ENCODE peak calls at places on chromosomes 4 and X, in four cellular contexts. H is iPS DF 6.9, N is hepatocyte, I is GM23248. J is an unnamed sample. For H3K4me1, the result is how much of the 10 kb centered on the place peaks cover.

GRCh38 chr4:155509619-155510018 is 132.9 kb upstream of the MAP9 start:
- DNase-seq in H (no peak), I (peak), N (no peak), J (no peak)

GRCh38 chrX:22278375-22278774 is 5.7 kb downstream of the CBLL2 start:
- DNase-seq in N (no peak), H (peak), I (no peak), J (no peak)

GRCh38 chr4:132587626-132588025 is 561.5 kb upstream of the PCDH10 start:
- DNase-seq in H (no peak), N (no peak), I (no peak), J (no peak)

GRCh38 chr4:173214661-173215060 is 46.0 kb downstream of the GALNT7 start:
- DNase-seq in N (no peak), H (no peak), I (no peak), J (no peak)

GRCh38 chr4:101419324-101420135 is 72.2 kb upstream of the PPP3CA start:
- DNase-seq in H (no peak), I (no peak), N (peak), J (no peak)

GRCh38 chr4:93394488-93395185 is 433.9 kb upstream of the ATOH1 start:
- DNase-seq in I (peak), N (no peak), H (no peak), J (no peak)

GRCh38 chrX:153777261-153778090 is 3.4 kb upstream of the SRPK3 start:
- DNase-seq in I (no peak), H (no peak), N (no peak), J (peak)

GRCh38 chr4:3190549-3190948 is 58.4 kb upstream of the MSANTD1 start:
- DNase-seq in N (no peak), I (no peak), H (no peak), J (no peak)

GRCh38 chr4:43330288-43330687 is 437.8 kb downstream of the GRXCR1 start:
- DNase-seq in I (peak), N (no peak), H (no peak), J (peak)

GRCh38 chrX:116232833-116233232 is 62.3 kb downstream of the AGTR2 start:
- DNase-seq in H (no peak), N (peak), I (peak), J (peak)

GRCh38 chr4:85170241-85170640 is 203.8 kb upstream of the WDFY3 start:
- DNase-seq in H (no peak), I (no peak), N (no peak), J (no peak)

GRCh38 chr4:113760852-113761681 is 471 bp downstream of the CAMK2D start:
- DNase-seq in H (no peak), I (peak), N (peak), J (peak)

GRCh38 chrX:23554304-23554703 is 113.0 kb upstream of the PRDX4 start:
- DNase-seq in N (peak), I (peak), H (no peak), J (peak)

GRCh38 chr4:81631958-81632439 is 160.3 kb upstream of the RASGEF1B start:
- DNase-seq in I (peak), H (no peak), N (peak), J (no peak)

GRCh38 chr4:155906554-155907247 is 3.2 kb downstream of the TDO2 start:
- DNase-seq in H (no peak), I (peak), N (peak), J (peak)

GRCh38 chrX:153874366-153875125 is 11.4 kb downstream of the L1CAM start:
- DNase-seq in I (no peak), N (no peak), H (no peak), J (peak)

GRCh38 chr4:69617083-69617694 is 22.3 kb downstream of the UGT2A2 start:
- DNase-seq in N (peak), H (peak), I (peak), J (no peak)

GRCh38 chrX:30280428-30280827 is 28.8 kb downstream of the NR0B1 start:
- DNase-seq in I (no peak), H (no peak), N (no peak), J (no peak)

GRCh38 chr4:86432552-86433134 is 72.8 kb upstream of the MAPK10 start:
- DNase-seq in N (no peak), I (no peak), H (no peak), J (no peak)

GRCh38 chr4:67380154-67380553 is 165.1 kb downstream of the CENPC start:
- DNase-seq in H (no peak), N (no peak), I (no peak), J (no peak)

GRCh38 chr4:15365641-15366040 is 62.2 kb upstream of the C1QTNF7 start:
- DNase-seq in H (no peak), N (no peak), I (no peak), J (no peak)

GRCh38 chr4:42282081-42282901 is 115.0 kb upstream of the SHISA3 start:
- DNase-seq in N (peak), I (peak), H (no peak), J (peak)

GRCh38 chr4:20944451-20944850 is 244.2 kb downstream of the PACRGL start:
- DNase-seq in I (no peak), H (no peak), N (no peak), J (no peak)

GRCh38 chr4:167903291-167903721 is 189.0 kb upstream of the ANXA10 start:
- DNase-seq in H (no peak), I (peak), N (no peak), J (peak)

GRCh38 chr4:153248641-153249198 is 44.5 kb downstream of the TRIM2 start:
- DNase-seq in H (no peak), I (no peak), N (no peak), J (no peak)

GRCh38 chrX:56792270-56793111 is 63.4 kb downstream of the NBDY start:
- DNase-seq in I (no peak), H (no peak), N (no peak), J (no peak)

GRCh38 chrX:103063191-103063845 is 653 bp downstream of the BEX1 start:
- DNase-seq in I (peak), N (peak), H (no peak), J (no peak)
- H3K4me3 ChIP-seq in I (peak), N (peak), H (peak), J (peak)

DNA sequence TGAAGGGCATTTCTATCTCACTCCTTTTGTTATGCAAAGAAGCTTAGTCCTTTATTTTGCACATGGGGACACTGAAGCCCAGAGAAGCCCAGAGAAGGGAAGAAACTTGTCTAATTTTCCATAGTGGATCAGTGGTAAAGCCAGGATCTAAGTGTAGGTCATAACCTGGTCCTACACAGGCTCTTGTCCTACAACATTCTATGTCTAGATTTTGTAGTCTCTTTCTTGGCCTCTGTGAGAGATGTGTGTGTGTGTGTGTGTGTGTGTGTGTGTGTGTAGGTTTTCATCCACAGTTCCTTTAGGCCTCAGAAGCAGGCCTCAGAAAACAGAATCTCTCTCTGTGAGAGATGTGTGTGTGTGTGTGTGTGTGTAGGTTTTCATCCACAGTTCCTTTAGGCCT is 38.3 kb downstream of the VSIG4 start:
- DNase-seq in H (no peak), N (no peak), I (no peak), J (no peak)
- H3K4me1 ChIP-seq in H (under half), N (under half), I (under half), J (under half)

GRCh38 chrX:101415180-101416130 is 7.4 kb downstream of the HNRNPH2 start:
- DNase-seq in N (peak), I (peak), H (no peak), J (peak)

GRCh38 chrX:101416691-101417090 is 8.7 kb downstream of the HNRNPH2 start:
- DNase-seq in I (no peak), N (no peak), H (no peak), J (no peak)

GRCh38 chrX:101417190-101417589 is 9.2 kb downstream of the HNRNPH2 start:
- DNase-seq in I (no peak), N (no peak), H (no peak), J (no peak)

GRCh38 chrX:101417981-101418841 is 10.2 kb downstream of the HNRNPH2 start:
- DNase-seq in H (no peak), N (peak), I (peak), J (peak)

GRCh38 chrX:101419489-101419888 is 11.5 kb downstream of the HNRNPH2 start:
- DNase-seq in I (no peak), H (no peak), N (no peak), J (no peak)
- H3K27ac ChIP-seq in I (no peak), H (no peak), N (peak), J (no peak)

DNA sequence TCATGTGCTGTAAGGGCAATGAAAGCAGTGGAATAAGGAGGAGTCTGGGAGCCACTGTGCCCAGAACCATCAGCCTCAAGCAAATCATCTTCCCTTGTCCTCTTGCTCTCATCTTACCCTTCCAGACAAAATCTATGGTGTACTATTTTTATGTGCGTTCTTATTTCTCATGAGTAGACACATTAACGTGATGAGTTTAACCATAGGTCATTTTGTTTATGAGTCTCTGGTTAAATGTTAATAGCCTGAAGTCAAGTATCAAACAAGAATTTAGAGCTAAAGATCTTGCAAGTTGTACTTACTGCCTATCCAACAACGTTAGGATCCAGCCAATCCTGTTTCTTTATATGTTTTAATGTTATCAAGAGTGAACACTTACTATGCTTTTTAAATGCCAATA is 495.3 kb downstream of the SPRY1 start:
- DNase-seq in I (no peak), N (no peak), H (no peak), J (no peak)
- H3K4me3 ChIP-seq in I (no peak), N (no peak), H (no peak), J (no peak)

GRCh38 chr4:1772869-1773538 is 20.1 kb upstream of the FGFR3 start:
- DNase-seq in N (no peak), H (no peak), I (no peak), J (no peak)
- H3K4me1 ChIP-seq in N (half or more), H (under half), I (under half), J (under half)

DNA sequence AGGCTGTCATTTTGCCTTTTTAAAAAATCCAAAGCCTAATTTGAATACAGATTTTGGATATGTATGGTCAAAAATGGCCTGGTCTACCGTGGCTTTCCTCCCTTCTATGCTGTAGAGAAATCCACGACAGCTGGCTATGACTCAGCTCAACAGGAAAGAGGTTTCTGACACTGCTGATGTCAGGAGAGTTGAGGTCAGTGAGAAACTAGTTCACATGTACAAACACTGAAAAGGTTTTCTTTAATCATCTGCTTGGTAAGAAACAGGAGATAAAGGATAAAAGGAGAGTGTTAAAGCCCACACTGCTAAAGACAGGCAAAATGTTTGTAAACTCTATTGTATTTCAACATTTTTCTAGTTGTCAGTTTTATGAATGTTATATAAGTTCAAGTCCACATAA is 113.9 kb downstream of the NYX start:
- DNase-seq in H (no peak), N (peak), I (peak), J (peak)
- H3K27ac ChIP-seq in H (no peak), N (peak), I (peak), J (peak)

GRCh38 chrX:137566746-137567473 is 983 bp downstream of the ZIC3 start:
- DNase-seq in H (no peak), I (peak), N (no peak), J (peak)
- H3K4me3 ChIP-seq in H (peak), I (no peak), N (no peak), J (no peak)

DNA sequence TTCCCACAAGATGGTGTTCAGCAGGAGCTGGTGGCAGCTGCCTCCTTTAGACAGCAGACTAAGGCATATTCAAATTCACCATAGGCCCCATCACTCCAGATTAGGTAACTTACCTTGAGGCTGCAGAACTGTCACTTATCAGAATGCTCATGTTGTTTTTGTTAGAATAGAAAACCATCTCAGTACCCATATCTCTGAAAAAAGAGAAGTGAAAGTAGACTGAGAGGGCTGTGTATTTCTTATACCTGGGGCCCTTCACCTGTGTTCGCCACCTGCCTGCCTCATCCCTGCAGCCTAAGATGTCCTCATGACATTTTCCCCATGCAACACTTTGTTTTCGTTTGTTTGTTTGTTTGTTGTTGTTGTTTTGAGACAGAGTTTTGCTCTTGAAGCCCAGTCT is 32.9 kb upstream of the SPRY1 start:
- DNase-seq in N (no peak), H (no peak), I (no peak), J (no peak)
- H3K4me1 ChIP-seq in N (under half), H (under half), I (under half), J (under half)

GRCh38 chrX:53713987-53714579 is 27.6 kb upstream of the HUWE1 start:
- DNase-seq in I (no peak), N (no peak), H (no peak), J (no peak)
- H3K27ac ChIP-seq in I (no peak), N (no peak), H (no peak), J (no peak)

DNA sequence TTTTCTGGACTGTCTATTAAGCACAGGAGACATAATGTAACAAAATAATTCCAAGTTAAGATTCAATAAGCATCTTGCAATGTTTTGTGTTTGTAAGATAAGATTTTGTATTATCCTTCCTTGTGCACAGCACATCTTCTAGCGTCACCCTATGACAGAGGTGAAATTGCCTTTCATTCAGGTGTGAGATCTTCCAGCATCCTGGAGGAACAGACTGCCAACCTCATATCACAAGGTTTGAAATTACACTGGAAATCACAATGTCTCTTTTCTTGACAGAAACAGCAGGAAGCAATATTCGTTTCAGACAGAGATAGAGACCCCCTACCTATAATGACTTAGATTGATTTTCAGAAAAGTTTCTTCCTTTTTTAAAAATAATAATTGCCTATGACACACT is 668.6 kb downstream of the GABRG1 start:
- DNase-seq in H (no peak), N (no peak), I (no peak), J (no peak)
- H3K4me3 ChIP-seq in H (no peak), N (no peak), I (no peak), J (no peak)